ENCODE peak calls at places on chromosomes 2 and 18, in nine cellular contexts. C is GM12891, T is transverse colon, E is upper lobe of left lung, P is SK-N-SH, B is HL-60, Z is GM23338, I is sigmoid colon, Y is HCT116. D is an unnamed sample.

GRCh38 chr2:6497048-6497447 is 368.7 kb downstream of the CMPK2 start:
- DNase-seq in C (no peak), T (no peak), E (no peak), P (no peak), B (no peak), Z (no peak), I (no peak), Y (no peak), D (no peak)

GRCh38 chr2:104033399-104033798 is 820.5 kb upstream of the POU3F3 start:
- DNase-seq in C (no peak), T (no peak), E (no peak), P (no peak), B (peak; percentile 1), Z (peak; percentile 73), I (no peak), Y (no peak), D (no peak)

GRCh38 chr2:8327371-8328100 is 354.3 kb upstream of the ID2 start:
- DNase-seq in C (no peak), T (no peak), E (no peak), P (no peak), B (no peak), Z (no peak), I (no peak), Y (no peak), D (no peak)

GRCh38 chr2:71005271-71006202 is 10.9 kb upstream of the TEX261 start:
- DNase-seq in C (no peak), T (no peak), E (no peak), P (no peak), B (no peak), Z (no peak), I (no peak), Y (no peak), D (no peak)

GRCh38 chr2:67938053-67938452 is 124.8 kb downstream of the C1D start:
- DNase-seq in C (no peak), T (no peak), E (no peak), P (no peak), B (no peak), Z (no peak), I (no peak), Y (no peak), D (no peak)

GRCh38 chr2:26685943-26686839 is 6.3 kb upstream of the KCNK3 start:
- DNase-seq in C (no peak), T (no peak), E (no peak), P (no peak), B (no peak), Z (no peak), I (no peak), Y (no peak), D (no peak)

GRCh38 chr2:226699321-226699720 is 100.3 kb downstream of the IRS1 start:
- DNase-seq in C (no peak), T (peak; percentile 38), E (no peak), P (no peak), B (no peak), Z (no peak), I (peak; percentile 90), Y (no peak), D (no peak)

GRCh38 chr2:33021542-33022259 is 74.9 kb downstream of the LTBP1 start:
- DNase-seq in C (no peak), T (no peak), E (no peak), P (no peak), B (no peak), Z (peak; percentile 31), I (no peak), Y (no peak), D (no peak)

GRCh38 chr2:101971836-101972235 is 19.9 kb upstream of the IL1R2 start:
- DNase-seq in C (no peak), T (no peak), E (no peak), P (no peak), B (no peak), Z (no peak), I (no peak), Y (no peak), D (no peak)

GRCh38 chr18:55738483-55739114 is 150.6 kb upstream of the TCF4 start:
- DNase-seq in C (no peak), T (no peak), E (no peak), P (no peak), B (no peak), Z (no peak), I (no peak), Y (no peak), D (no peak)

GRCh38 chr18:36893227-36893626 is 64.3 kb downstream of the KIAA1328 start:
- DNase-seq in C (no peak), T (no peak), E (no peak), P (no peak), B (no peak), Z (no peak), I (no peak), Y (no peak), D (no peak)

GRCh38 chr2:85410584-85411404 is 628 bp upstream of the CAPG start:
- DNase-seq in C (no peak), T (no peak), E (no peak), P (no peak), B (peak; percentile 28), Z (no peak), I (no peak), Y (no peak), D (no peak)

GRCh38 chr2:30178618-30179404 is 32.0 kb downstream of the YPEL5 start:
- DNase-seq in C (no peak), T (peak; percentile 22), E (no peak), P (peak; percentile 23), B (no peak), Z (no peak), I (peak; percentile 92), Y (no peak), D (no peak)
- TF ChIP-seq POLR2AphosphoS5 in C (no peak), T (no peak), E (peak; percentile 96), P (no peak), B (no peak), Z (no peak), I (peak; percentile 81), Y (no peak), D (no peak)

DNA sequence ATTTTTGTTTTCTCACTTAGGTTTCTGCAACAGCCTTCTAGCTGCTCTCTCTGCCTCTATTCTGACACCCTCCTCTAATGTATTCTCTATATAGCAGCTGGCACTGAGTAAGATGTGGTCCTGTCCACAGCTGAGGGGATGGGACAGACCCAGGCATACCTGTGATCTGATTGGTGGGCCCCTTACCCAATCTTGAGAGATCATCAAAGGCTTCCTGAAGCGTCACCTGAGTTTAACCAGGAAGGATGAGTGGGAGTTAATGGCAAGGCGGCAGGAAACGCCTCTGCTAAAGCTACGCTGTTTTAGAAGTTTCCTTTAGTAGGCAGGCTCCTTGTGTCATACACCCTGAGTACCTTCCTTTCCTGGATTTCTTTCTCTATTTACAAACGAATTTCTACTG is 5.7 kb upstream of the TET3 start:
- DNase-seq in C (no peak), T (no peak), E (no peak), P (no peak), B (no peak), Z (peak; percentile 81), I (no peak), Y (no peak), D (no peak)
- TF ChIP-seq POLR2AphosphoS5 in C (no peak), T (no peak), E (no peak), P (no peak), B (no peak), Z (no peak), I (no peak), Y (no peak), D (no peak)

DNA sequence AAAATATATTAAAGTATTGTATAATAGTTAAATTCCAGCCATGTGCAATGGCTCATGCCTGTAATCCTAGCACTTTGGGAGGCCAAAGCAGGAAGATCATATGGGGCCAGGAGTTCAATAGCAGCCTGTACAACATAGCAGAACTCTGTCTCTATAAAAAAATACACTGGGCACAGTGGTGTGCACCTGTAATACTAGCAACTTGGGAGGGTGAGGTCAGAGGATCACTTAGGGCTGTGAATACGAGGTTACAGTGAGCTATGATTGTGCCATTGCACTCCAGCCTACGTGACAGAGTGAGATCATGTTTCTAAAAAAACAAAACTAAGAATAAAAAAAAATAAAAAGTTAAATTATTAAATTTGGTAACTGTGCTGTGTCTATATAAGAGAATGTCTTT is 36.1 kb downstream of the ZRANB3 start:
- DNase-seq in C (no peak), T (no peak), E (no peak), P (no peak), B (no peak), Z (no peak), I (no peak), Y (no peak), D (no peak)
- TF ChIP-seq POLR2AphosphoS5 in C (no peak), T (no peak), E (no peak), P (no peak), B (no peak), Z (no peak), I (no peak), Y (no peak), D (no peak)

GRCh38 chr18:58247363-58247834 is 203.4 kb downstream of the NEDD4L start:
- DNase-seq in C (no peak), T (no peak), E (peak; percentile 24), P (no peak), B (no peak), Z (peak; percentile 67), I (peak; percentile 76), Y (no peak), D (no peak)
- TF ChIP-seq POLR2AphosphoS5 in C (no peak), T (peak; percentile 21), E (peak; percentile 22), P (no peak), B (no peak), Z (no peak), I (peak; percentile 53), Y (no peak), D (no peak)

GRCh38 chr2:203656522-203657287 is 49.7 kb upstream of the CD28 start:
- DNase-seq in C (no peak), T (peak; percentile 82), E (no peak), P (no peak), B (peak; percentile 81), Z (peak; percentile 17), I (peak; percentile 77), Y (no peak), D (no peak)
- TF ChIP-seq POLR2AphosphoS5 in C (no peak), T (peak; percentile 65), E (peak; percentile 84), P (no peak), B (peak; percentile 31), Z (no peak), I (peak; percentile 60), Y (no peak), D (no peak)

DNA sequence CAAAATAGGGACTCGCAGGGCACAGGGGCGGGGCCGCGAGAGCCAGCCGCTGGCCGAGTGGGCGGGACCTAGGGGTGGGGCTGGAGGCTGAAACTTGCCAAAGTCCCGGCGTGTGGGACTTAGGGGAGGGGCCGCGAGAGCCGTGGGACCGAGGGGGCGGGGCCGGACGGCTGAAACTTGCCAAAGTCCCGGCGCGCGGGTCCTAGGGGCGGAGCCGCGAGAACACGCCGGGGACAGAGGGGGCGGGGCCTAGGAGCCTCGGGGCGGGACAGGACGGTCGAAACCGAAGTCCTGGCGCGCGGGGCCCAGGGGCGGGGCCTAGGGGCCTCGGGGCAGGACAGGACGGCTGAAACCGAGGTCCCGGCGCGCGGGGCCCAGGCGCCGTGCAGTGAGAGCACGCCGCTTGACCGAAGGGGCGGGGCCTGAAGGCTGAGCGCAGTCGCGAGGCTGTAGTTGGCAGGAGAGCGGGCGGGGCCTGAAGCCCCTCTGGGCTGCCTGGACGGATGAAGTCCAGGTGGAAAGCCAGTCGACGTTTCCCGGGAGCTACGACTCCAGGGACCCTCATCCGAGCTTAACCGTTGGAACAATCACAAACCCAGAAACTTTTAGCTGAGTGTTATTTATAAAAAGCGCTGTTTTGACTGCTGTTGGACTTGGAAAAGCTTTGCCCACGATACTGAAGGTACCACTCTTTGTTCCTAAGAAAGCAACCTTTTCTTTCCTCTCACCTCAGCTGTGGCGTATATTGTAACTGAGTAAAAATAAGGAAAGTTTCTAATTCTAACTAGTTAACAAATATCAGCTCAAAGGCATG is 475 bp upstream of the BARD1 start:
- DNase-seq in C (peak; percentile 88), T (peak; percentile 100), E (peak; percentile 100), P (peak; percentile 97), B (peak; percentile 99), Z (peak; percentile 98), I (peak; percentile 99), Y (peak; percentile 95), D (peak; percentile 73)
- TF ChIP-seq POLR2AphosphoS5 in C (peak; percentile 39), T (peak; percentile 12), E (no peak), P (peak; percentile 72), B (no peak), Z (peak; percentile 79), I (peak; percentile 69), Y (peak; percentile 62), D (peak; percentile 52)